ENCODE peak calls at places on chromosomes 3 and 15, in eight cellular contexts. T, H, N, Z, S, R, A and V are unnamed samples.

GRCh38 chr3:108527109-108527508 is 16.7 kb upstream of the MYH15 start:
- DNase-seq in T (no peak), Z (no peak), R (no peak), H (no peak), A (no peak), N (no peak), S (no peak), V (no peak)

GRCh38 chr3:13828501-13828900 is 51.4 kb downstream of the WNT7A start:
- DNase-seq in H (no peak), A (no peak), S (no peak), T (no peak), N (no peak), Z (no peak), R (no peak), V (no peak)

GRCh38 chr3:153311531-153311930 is 149.5 kb downstream of the RAP2B start:
- DNase-seq in R (no peak), H (no peak), S (no peak), T (no peak), A (no peak), Z (no peak), N (no peak), V (no peak)

GRCh38 chr15:70121656-70122297 is 24.1 kb upstream of the TLE3 start:
- DNase-seq in S (no peak), H (peak), T (no peak), N (peak), Z (no peak), A (no peak), R (peak), V (no peak)

GRCh38 chr3:136543385-136543784 is 208.8 kb downstream of the STAG1 start:
- DNase-seq in T (no peak), N (peak), Z (no peak), A (no peak), S (no peak), H (no peak), R (no peak), V (no peak)

GRCh38 chr15:57772223-57772957 is 65.9 kb downstream of the POLR2M start:
- DNase-seq in Z (no peak), S (no peak), R (peak), T (peak), A (no peak), N (peak), H (no peak), V (no peak)

GRCh38 chr15:92226020-92226612 is 167.6 kb upstream of the ST8SIA2 start:
- DNase-seq in H (no peak), T (no peak), Z (peak), A (no peak), N (peak), R (no peak), S (peak), V (no peak)

GRCh38 chr3:44058022-44058867 is 183.4 kb upstream of the TOPAZ1 start:
- DNase-seq in R (peak), A (no peak), T (peak), Z (peak), S (peak), H (no peak), N (peak), V (no peak)

GRCh38 chr3:127491323-127491722 is 99.2 kb downstream of the TPRA1 start:
- DNase-seq in T (no peak), R (no peak), Z (no peak), S (no peak), A (no peak), H (no peak), N (no peak), V (no peak)

GRCh38 chr15:48190932-48191573 is 412 bp upstream of the CTXN2 start:
- DNase-seq in Z (peak), S (peak), R (peak), N (peak), T (peak), A (no peak), H (peak), V (no peak)

GRCh38 chr3:117955196-117955595 is 1079.5 kb downstream of the IGSF11 start:
- DNase-seq in N (no peak), A (no peak), T (no peak), Z (no peak), S (no peak), H (peak), R (no peak), V (no peak)

GRCh38 chr3:101571028-101571895 is 2.7 kb upstream of the PCNP start:
- DNase-seq in T (no peak), S (no peak), Z (no peak), H (no peak), A (no peak), R (no peak), N (peak), V (no peak)

GRCh38 chr15:72685301-72685924 is 569 bp downstream of the HIGD2B start:
- DNase-seq in H (no peak), N (no peak), S (no peak), A (no peak), R (no peak), Z (no peak), T (no peak), V (no peak)

GRCh38 chr3:78873641-78874040 is 894.2 kb downstream of the ROBO1 start:
- DNase-seq in H (no peak), S (no peak), T (no peak), Z (no peak), A (no peak), N (peak), R (no peak), V (no peak)

GRCh38 chr15:75452968-75453702 is 1.6 kb upstream of the SIN3A start:
- DNase-seq in S (no peak), N (peak), H (no peak), Z (peak), R (no peak), T (peak), A (no peak), V (peak)

GRCh38 chr3:120203016-120203415 is 82.0 kb downstream of the GPR156 start:
- DNase-seq in N (peak), Z (no peak), H (peak), S (no peak), A (no peak), T (peak), R (peak), V (no peak)

GRCh38 chr3:5187920-5188418 is 462 bp downstream of the EDEM1 start:
- DNase-seq in R (no peak), T (peak), Z (peak), N (peak), H (no peak), S (peak), A (no peak), V (peak)

GRCh38 chr15:23566070-23567050 is 886 bp downstream of the MKRN3 start:
- DNase-seq in T (no peak), S (no peak), Z (no peak), H (no peak), N (peak), R (no peak), A (no peak), V (peak)

GRCh38 chr3:124295358-124295757 is 303.4 kb upstream of the ROPN1 start:
- DNase-seq in H (no peak), Z (no peak), S (no peak), T (no peak), A (no peak), R (no peak), N (no peak), V (no peak)

GRCh38 chr15:33201376-33202189 is 7.1 kb upstream of the FMN1 start:
- DNase-seq in H (no peak), T (peak), R (peak), N (peak), S (peak), A (peak), Z (peak), V (peak)

GRCh38 chr15:71810256-71811035 is at the start of gene NR2E3:
- DNase-seq in A (no peak), T (no peak), H (no peak), S (no peak), Z (no peak), N (no peak), R (no peak), V (no peak)

GRCh38 chr15:27036210-27036609 is 65.2 kb downstream of the GABRG3 start:
- DNase-seq in T (no peak), S (no peak), N (no peak), A (no peak), Z (no peak), R (no peak), H (no peak), V (no peak)

GRCh38 chr3:152267319-152267689 is 1.4 kb upstream of the MBNL1 start:
- DNase-seq in A (no peak), T (no peak), R (no peak), N (no peak), Z (no peak), H (no peak), S (no peak), V (no peak)

DNA sequence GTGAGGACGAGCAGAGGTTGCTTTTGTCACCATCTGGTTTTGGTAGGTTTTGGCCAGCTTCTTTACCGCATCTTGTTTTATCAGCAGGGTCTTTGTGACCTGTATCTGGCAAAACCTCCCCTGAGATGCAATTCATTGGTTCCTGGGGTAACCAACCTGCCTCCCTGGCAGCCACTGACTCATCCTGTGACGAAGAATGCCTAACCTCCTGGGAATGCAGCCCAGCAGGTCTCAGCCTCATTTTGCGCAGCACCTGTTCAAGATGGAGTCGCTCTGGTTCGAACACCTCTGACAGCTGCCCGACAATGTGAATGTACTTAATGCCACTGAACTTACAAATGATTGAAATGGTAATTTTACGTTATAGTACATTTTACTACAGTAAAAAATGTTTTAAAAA is 6.8 kb upstream of the ADAMTS17 start:
- DNase-seq in S (no peak), A (no peak), T (no peak), H (no peak), R (no peak), N (peak), Z (no peak), V (no peak)
- TF ChIP-seq CTCF in S (no peak), A (no peak), T (no peak), H (no peak), R (no peak), N (no peak), Z (no peak), V (no peak)

DNA sequence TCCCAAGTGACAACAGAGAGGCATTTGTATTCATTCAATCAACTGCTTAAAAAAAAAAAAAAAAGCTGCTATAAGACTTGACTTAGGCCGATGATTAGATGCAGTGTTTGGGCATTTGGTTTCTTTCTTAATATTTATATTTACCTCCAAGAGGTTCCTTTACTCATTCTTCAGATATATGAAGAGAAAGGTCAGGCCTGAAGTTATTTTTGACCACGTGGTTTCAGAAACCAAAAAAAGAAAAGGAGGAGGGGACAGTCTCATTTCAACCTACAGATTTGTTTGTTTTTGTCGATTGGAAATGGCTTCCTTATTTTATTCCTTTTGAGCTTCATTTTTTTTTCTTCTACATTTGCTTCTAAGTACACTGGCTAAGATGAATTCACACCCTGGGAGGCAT is 79.0 kb upstream of the FOXB1 start:
- DNase-seq in Z (no peak), H (no peak), A (no peak), N (no peak), R (no peak), S (no peak), T (no peak), V (no peak)
- TF ChIP-seq CTCF in Z (no peak), H (no peak), A (no peak), N (no peak), R (no peak), S (no peak), T (no peak), V (no peak)

GRCh38 chr15:97904196-97904572 is 56.3 kb upstream of the ARRDC4 start:
- DNase-seq in Z (no peak), T (peak), S (peak), H (no peak), N (peak), A (no peak), R (peak), V (no peak)
- TF ChIP-seq CTCF in Z (no peak), T (peak), S (no peak), H (peak), N (peak), A (peak), R (peak), V (no peak)

DNA sequence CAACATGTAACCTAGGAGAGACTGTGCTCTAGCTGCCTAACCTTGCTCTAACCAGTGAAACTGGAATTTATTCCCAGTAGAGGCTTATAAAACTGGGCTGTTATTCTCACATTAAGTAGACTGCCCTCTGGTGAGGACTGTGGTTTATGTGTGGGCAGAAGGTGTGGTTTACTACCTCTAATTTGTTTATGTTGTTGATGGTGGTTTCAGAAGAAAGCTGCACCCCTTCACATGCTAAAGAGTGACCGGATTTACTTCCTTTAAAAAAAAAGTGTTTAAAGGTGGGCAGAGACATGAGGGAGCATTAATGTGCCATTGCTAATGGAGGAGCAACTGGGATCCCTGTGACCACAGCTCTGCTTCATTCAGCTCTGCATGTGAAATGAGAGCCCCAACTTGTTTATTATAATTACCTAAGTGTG is 273.2 kb downstream of the MECOM start:
- DNase-seq in Z (peak), R (no peak), A (no peak), S (no peak), T (no peak), H (no peak), N (peak), V (no peak)
- TF ChIP-seq CTCF in Z (no peak), R (no peak), A (peak), S (no peak), T (peak), H (peak), N (peak), V (no peak)

GRCh38 chr15:89399390-89400120 is 64.9 kb upstream of the POLG start:
- DNase-seq in Z (peak), N (peak), T (no peak), R (no peak), A (no peak), H (no peak), S (peak), V (peak)
- TF ChIP-seq CTCF in Z (peak), N (peak), T (peak), R (peak), A (peak), H (peak), S (peak), V (peak)

GRCh38 chr15:59996498-59997041 is 7.5 kb upstream of the FOXB1 start:
- DNase-seq in T (no peak), Z (no peak), R (no peak), H (no peak), N (no peak), A (no peak), S (peak), V (no peak)

GRCh38 chr15:59999064-59999377 is 5.1 kb upstream of the FOXB1 start:
- DNase-seq in Z (no peak), S (no peak), N (no peak), A (no peak), H (no peak), T (no peak), R (no peak), V (no peak)

GRCh38 chr15:59995568-59996349 is 8.4 kb upstream of the FOXB1 start:
- DNase-seq in R (no peak), Z (no peak), T (no peak), A (no peak), N (no peak), H (no peak), S (peak), V (no peak)

GRCh38 chr15:59998256-59999063 is 5.7 kb upstream of the FOXB1 start:
- DNase-seq in S (no peak), R (no peak), H (no peak), Z (no peak), N (no peak), T (no peak), A (no peak), V (no peak)

DNA sequence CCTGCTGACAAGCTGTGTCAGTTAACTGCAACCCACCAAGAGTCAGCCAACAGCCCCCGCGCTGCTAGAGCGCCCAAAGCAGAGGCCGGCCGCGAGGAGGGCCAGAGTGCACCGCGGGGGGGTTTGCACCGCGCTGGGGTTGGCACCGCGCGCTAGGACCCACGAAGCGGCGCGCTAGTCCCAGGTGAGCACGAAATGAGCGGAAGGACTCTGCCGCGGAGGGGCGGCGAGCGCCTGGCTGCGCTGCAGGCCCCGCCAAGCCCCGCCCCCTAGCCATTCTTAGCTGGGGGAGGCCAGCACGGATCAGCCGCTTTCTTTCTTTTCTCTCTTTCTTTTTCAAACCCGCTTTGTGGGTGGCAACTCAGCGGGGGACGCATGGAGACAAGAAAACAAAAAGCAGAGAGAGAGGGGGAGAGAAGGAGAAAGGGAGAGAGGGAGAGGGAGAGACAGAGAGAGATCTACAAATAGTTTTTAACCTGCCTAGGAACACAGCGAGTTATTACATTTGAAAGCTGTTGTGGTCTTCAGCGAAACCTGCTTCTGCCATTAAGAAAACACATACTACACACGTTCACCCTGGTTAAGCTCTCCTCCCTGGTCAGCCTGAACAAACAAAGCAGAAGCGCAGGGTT is 6.9 kb upstream of the FOXB1 start:
- DNase-seq in Z (peak), A (no peak), R (no peak), S (peak), H (no peak), T (no peak), N (peak), V (no peak)
- TF ChIP-seq CTCF in Z (peak), A (no peak), R (no peak), S (peak), H (no peak), T (no peak), N (peak), V (no peak)

GRCh38 chr3:104291878-104292277 is 1074.8 kb upstream of the ALCAM start:
- DNase-seq in Z (no peak), T (no peak), H (no peak), R (no peak), A (no peak), N (no peak), S (no peak), V (no peak)

GRCh38 chr3:104286645-104287044 is 1080.1 kb upstream of the ALCAM start:
- DNase-seq in Z (no peak), H (no peak), T (no peak), A (no peak), R (no peak), N (no peak), S (no peak), V (no peak)

DNA sequence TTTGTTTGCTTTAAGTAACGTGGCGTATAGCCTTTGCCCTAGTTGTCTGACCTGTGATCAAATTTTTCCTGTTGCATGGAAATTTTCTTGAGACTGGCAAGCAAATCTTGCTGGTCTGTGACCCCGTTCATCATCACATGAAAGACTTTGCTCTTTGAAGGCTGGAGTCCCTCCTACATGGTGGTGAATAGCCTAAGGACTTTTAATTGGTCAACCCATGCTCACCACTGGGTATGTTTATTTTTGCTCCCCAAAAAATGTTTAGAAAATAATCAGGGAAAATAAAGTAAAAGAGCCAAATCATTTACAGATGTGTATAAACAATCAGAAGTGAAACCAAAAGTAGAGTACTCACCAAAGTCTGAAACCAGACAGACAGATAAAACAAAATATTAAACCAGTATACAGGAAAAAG is 1075.3 kb upstream of the ALCAM start:
- DNase-seq in H (no peak), Z (peak), N (no peak), R (no peak), S (peak), A (no peak), T (peak), V (no peak)
- TF ChIP-seq CTCF in H (no peak), Z (no peak), N (no peak), R (no peak), S (no peak), A (no peak), T (no peak), V (no peak)

GRCh38 chr15:64096486-64097431 is 977 bp downstream of the SNX1 start:
- DNase-seq in S (peak), T (peak), N (peak), H (no peak), Z (peak), R (no peak), A (no peak), V (no peak)
- TF ChIP-seq CTCF in S (no peak), T (peak), N (peak), H (peak), Z (no peak), R (peak), A (peak), V (no peak)

DNA sequence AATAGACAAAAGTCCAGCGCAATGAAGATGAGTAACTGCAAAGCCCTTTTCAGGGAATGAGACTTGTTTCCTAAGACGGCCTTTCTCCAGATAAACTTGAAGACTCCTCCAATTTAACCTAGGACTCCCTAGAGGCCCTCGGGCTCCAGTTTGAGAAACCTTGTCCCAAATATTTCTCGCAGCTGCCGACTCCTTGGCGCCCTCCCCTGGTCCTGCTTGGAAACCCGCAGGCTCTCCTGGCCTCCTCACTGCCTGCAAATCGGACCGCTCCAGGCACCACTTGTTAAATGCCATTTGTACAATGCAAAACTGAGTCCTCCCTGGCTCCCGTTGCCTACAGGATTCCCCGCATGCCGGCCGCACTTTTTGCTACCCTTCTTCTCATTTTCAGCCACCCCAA is 36.8 kb downstream of the MUC4 start:
- DNase-seq in N (peak), A (peak), Z (no peak), H (no peak), T (peak), S (no peak), R (no peak), V (peak)
- TF ChIP-seq CTCF in N (peak), A (peak), Z (peak), H (peak), T (peak), S (peak), R (peak), V (no peak)